ENCODE peak calls at places on chromosome 18, in six cellular contexts. One of them, this sample, is unnamed.

GRCh38 chr18:49175476-49175875 is 224.7 kb upstream of the SMAD7 start:
- DNase-seq in AG04450: no peak
- DNase-seq in HCT116: no peak
- DNase-seq in GM23248: no peak
- DNase-seq in CD4-positive, alpha-beta T cell: no peak
- DNase-seq in hepatocyte: no peak
- DNase-seq in this sample: no peak

GRCh38 chr18:8754995-8755955 is 49.9 kb downstream of the MTCL1 start:
- DNase-seq in AG04450: no peak
- DNase-seq in HCT116: no peak
- DNase-seq in GM23248: peak; percentile 67
- DNase-seq in CD4-positive, alpha-beta T cell: peak; percentile 75
- DNase-seq in hepatocyte: no peak
- DNase-seq in this sample: no peak

GRCh38 chr18:35620765-35621164 is 39.2 kb downstream of the GALNT1 start:
- DNase-seq in AG04450: no peak
- DNase-seq in HCT116: no peak
- DNase-seq in GM23248: peak; percentile 37
- DNase-seq in CD4-positive, alpha-beta T cell: no peak
- DNase-seq in hepatocyte: no peak
- DNase-seq in this sample: no peak

GRCh38 chr18:48563027-48563426 is 24.2 kb downstream of the CTIF start:
- DNase-seq in AG04450: peak; percentile 54
- DNase-seq in HCT116: no peak
- DNase-seq in GM23248: peak; percentile 96
- DNase-seq in CD4-positive, alpha-beta T cell: no peak
- DNase-seq in hepatocyte: peak; percentile 23
- DNase-seq in this sample: no peak

GRCh38 chr18:74564012-74564411 is 29.7 kb downstream of the CNDP1 start:
- DNase-seq in AG04450: no peak
- DNase-seq in HCT116: no peak
- DNase-seq in GM23248: no peak
- DNase-seq in CD4-positive, alpha-beta T cell: no peak
- DNase-seq in hepatocyte: no peak
- DNase-seq in this sample: no peak

GRCh38 chr18:839224-840079 is 27.4 kb upstream of the YES1 start:
- DNase-seq in AG04450: peak; percentile 45
- DNase-seq in HCT116: peak; percentile 68
- DNase-seq in GM23248: peak; percentile 84
- DNase-seq in CD4-positive, alpha-beta T cell: peak; percentile 70
- DNase-seq in hepatocyte: peak; percentile 89
- DNase-seq in this sample: no peak

GRCh38 chr18:13390711-13391110 is 172.2 kb downstream of the LDLRAD4 start:
- DNase-seq in AG04450: no peak
- DNase-seq in HCT116: no peak
- DNase-seq in GM23248: no peak
- DNase-seq in CD4-positive, alpha-beta T cell: no peak
- DNase-seq in hepatocyte: no peak
- DNase-seq in this sample: no peak

GRCh38 chr18:59783138-59783537 is 85.9 kb upstream of the CCBE1 start:
- DNase-seq in AG04450: no peak
- DNase-seq in HCT116: peak; percentile 85
- DNase-seq in GM23248: peak; percentile 71
- DNase-seq in CD4-positive, alpha-beta T cell: no peak
- DNase-seq in hepatocyte: peak; percentile 64
- DNase-seq in this sample: no peak

GRCh38 chr18:58216071-58216471 is 172.0 kb downstream of the NEDD4L start:
- DNase-seq in AG04450: no peak
- DNase-seq in HCT116: no peak
- DNase-seq in GM23248: peak; percentile 59
- DNase-seq in CD4-positive, alpha-beta T cell: no peak
- DNase-seq in hepatocyte: peak; percentile 47
- DNase-seq in this sample: no peak

GRCh38 chr18:64110692-64111480 is 38.0 kb downstream of the LINC00305 start:
- DNase-seq in AG04450: no peak
- DNase-seq in HCT116: no peak
- DNase-seq in GM23248: peak; percentile 36
- DNase-seq in CD4-positive, alpha-beta T cell: no peak
- DNase-seq in hepatocyte: peak; percentile 16
- DNase-seq in this sample: no peak

GRCh38 chr18:6546229-6546628 is 131.5 kb upstream of the L3MBTL4 start:
- DNase-seq in AG04450: no peak
- DNase-seq in HCT116: no peak
- DNase-seq in GM23248: no peak
- DNase-seq in CD4-positive, alpha-beta T cell: no peak
- DNase-seq in hepatocyte: no peak
- DNase-seq in this sample: peak; percentile 39

GRCh38 chr18:8799593-8799992 is 94.2 kb downstream of the MTCL1 start:
- DNase-seq in AG04450: no peak
- DNase-seq in HCT116: no peak
- DNase-seq in GM23248: no peak
- DNase-seq in CD4-positive, alpha-beta T cell: no peak
- DNase-seq in hepatocyte: no peak
- DNase-seq in this sample: no peak

GRCh38 chr18:61824733-61825363 is 68.0 kb downstream of the RNF152 start:
- DNase-seq in AG04450: no peak
- DNase-seq in HCT116: no peak
- DNase-seq in GM23248: peak; percentile 19
- DNase-seq in CD4-positive, alpha-beta T cell: no peak
- DNase-seq in hepatocyte: peak; percentile 11
- DNase-seq in this sample: no peak

GRCh38 chr18:1002653-1003178 is 98.0 kb downstream of the ADCYAP1 start:
- DNase-seq in AG04450: no peak
- DNase-seq in HCT116: no peak
- DNase-seq in GM23248: peak; percentile 23
- DNase-seq in CD4-positive, alpha-beta T cell: no peak
- DNase-seq in hepatocyte: no peak
- DNase-seq in this sample: no peak

GRCh38 chr18:77054288-77054605 is 78.3 kb downstream of the MBP start:
- DNase-seq in AG04450: no peak
- DNase-seq in HCT116: no peak
- DNase-seq in GM23248: no peak
- DNase-seq in CD4-positive, alpha-beta T cell: peak; percentile 18
- DNase-seq in hepatocyte: no peak
- DNase-seq in this sample: no peak

GRCh38 chr18:77056399-77057015 is 76.1 kb downstream of the MBP start:
- DNase-seq in AG04450: no peak
- DNase-seq in HCT116: no peak
- DNase-seq in GM23248: peak; percentile 25
- DNase-seq in CD4-positive, alpha-beta T cell: no peak
- DNase-seq in hepatocyte: peak; percentile 78
- DNase-seq in this sample: no peak

GRCh38 chr18:77054606-77055428 is 77.8 kb downstream of the MBP start:
- DNase-seq in AG04450: peak; percentile 71
- DNase-seq in HCT116: no peak
- DNase-seq in GM23248: peak; percentile 88
- DNase-seq in CD4-positive, alpha-beta T cell: peak; percentile 74
- DNase-seq in hepatocyte: peak; percentile 94
- DNase-seq in this sample: no peak

GRCh38 chr18:77057043-77057442 is 75.5 kb downstream of the MBP start:
- DNase-seq in AG04450: no peak
- DNase-seq in HCT116: no peak
- DNase-seq in GM23248: peak; percentile 28
- DNase-seq in CD4-positive, alpha-beta T cell: no peak
- DNase-seq in hepatocyte: no peak
- DNase-seq in this sample: no peak

GRCh38 chr18:77055429-77056310 is 76.9 kb downstream of the MBP start:
- DNase-seq in AG04450: no peak
- DNase-seq in HCT116: no peak
- DNase-seq in GM23248: no peak
- DNase-seq in CD4-positive, alpha-beta T cell: no peak
- DNase-seq in hepatocyte: no peak
- DNase-seq in this sample: no peak
- H3K27ac ChIP-seq in AG04450: peak overlapping the region; percentile 70
- H3K27ac ChIP-seq in HCT116: no peak overlapping the region
- H3K27ac ChIP-seq in GM23248: no peak overlapping the region
- H3K27ac ChIP-seq in CD4-positive, alpha-beta T cell: peak overlapping the region; percentile 92
- H3K27ac ChIP-seq in hepatocyte: peak overlapping the region; percentile 94
- H3K27ac ChIP-seq in this sample: peak overlapping the region; percentile 10

DNA sequence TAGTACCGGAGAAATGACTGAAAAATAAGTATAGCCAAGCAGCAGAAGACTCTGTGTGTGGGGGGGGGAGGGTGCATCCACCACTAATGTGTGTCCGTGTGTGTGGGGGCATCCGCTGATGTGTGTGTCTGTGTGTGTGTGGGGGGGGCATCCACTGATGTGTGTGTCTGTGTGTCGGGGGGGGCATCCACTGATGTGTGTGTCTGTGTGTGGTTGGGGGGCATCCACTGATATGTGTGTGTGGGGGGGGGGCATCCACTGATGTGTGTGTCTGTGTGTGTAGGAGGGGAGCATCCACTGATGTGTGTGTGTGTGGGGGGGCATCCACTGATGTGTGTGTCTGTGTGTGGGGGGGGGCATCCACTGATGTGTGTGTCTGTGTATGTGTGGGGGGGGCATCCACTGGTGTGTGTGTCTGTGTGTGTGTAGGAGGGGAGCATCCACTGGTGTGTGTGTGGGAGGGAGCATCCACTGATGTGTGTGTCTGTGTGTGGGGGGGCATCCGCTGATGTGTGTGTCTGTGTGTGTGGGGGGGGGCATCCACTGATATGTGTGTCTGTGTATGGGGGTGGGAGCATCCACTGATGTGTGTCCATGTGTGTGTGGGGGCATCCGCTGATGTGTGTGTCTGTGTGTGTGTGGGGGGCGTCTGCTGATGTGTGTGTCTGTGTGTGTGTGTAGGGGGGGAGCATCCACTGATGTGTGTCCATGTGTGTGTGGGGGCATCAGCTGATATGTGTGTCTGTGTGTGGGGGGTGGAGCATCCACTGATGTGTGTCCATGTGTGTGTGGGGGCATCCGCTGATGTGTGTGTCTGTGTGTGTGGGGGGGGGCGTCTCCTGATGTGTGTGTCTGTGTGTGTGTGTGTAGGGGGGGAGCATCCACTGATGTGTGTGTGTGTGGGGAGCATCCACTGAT is 125.0 kb downstream of the NFATC1 start:
- DNase-seq in AG04450: no peak
- DNase-seq in HCT116: no peak
- DNase-seq in GM23248: no peak
- DNase-seq in CD4-positive, alpha-beta T cell: no peak
- DNase-seq in hepatocyte: no peak
- DNase-seq in this sample: no peak
- H3K27ac ChIP-seq in AG04450: no peak overlapping the region
- H3K27ac ChIP-seq in HCT116: no peak overlapping the region
- H3K27ac ChIP-seq in GM23248: no peak overlapping the region
- H3K27ac ChIP-seq in CD4-positive, alpha-beta T cell: no peak overlapping the region
- H3K27ac ChIP-seq in hepatocyte: no peak overlapping the region
- H3K27ac ChIP-seq in this sample: no peak overlapping the region

GRCh38 chr18:26549486-26550435 is 1.4 kb upstream of the KCTD1 start:
- DNase-seq in AG04450: no peak
- DNase-seq in HCT116: peak; percentile 53
- DNase-seq in GM23248: peak; percentile 81
- DNase-seq in CD4-positive, alpha-beta T cell: no peak
- DNase-seq in hepatocyte: peak; percentile 59
- DNase-seq in this sample: no peak
- H3K27ac ChIP-seq in AG04450: no peak overlapping the region
- H3K27ac ChIP-seq in HCT116: peak overlapping the region; percentile 88
- H3K27ac ChIP-seq in GM23248: peak overlapping the region; percentile 31
- H3K27ac ChIP-seq in CD4-positive, alpha-beta T cell: no peak overlapping the region
- H3K27ac ChIP-seq in hepatocyte: peak overlapping the region; percentile 49
- H3K27ac ChIP-seq in this sample: peak overlapping the region; percentile 94

DNA sequence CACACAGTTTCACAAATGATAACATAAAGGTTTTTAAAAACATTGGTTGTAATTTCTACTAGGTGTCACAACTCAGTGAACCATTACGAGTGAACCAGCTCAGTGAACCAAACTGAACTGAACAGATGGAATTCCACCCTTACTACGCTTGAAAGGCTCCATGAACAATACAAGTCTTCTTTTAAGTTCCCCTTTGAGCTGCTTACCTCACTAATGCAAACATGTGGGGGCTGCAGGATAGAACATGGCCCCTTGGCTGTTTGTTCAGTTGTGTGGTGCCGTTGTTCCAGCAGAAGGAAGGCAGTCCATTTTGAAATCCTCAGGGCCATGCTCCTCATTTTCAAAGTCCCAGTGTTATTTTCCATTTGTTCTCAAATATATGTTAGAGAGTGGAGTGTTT is 30.7 kb upstream of the KLHL14 start:
- DNase-seq in AG04450: no peak
- DNase-seq in HCT116: no peak
- DNase-seq in GM23248: no peak
- DNase-seq in CD4-positive, alpha-beta T cell: no peak
- DNase-seq in hepatocyte: no peak
- DNase-seq in this sample: no peak
- H3K27ac ChIP-seq in AG04450: no peak overlapping the region
- H3K27ac ChIP-seq in HCT116: no peak overlapping the region
- H3K27ac ChIP-seq in GM23248: no peak overlapping the region
- H3K27ac ChIP-seq in CD4-positive, alpha-beta T cell: no peak overlapping the region
- H3K27ac ChIP-seq in hepatocyte: no peak overlapping the region
- H3K27ac ChIP-seq in this sample: no peak overlapping the region

This sample was measured in epithelial cell of prostate.